ENCODE peak calls at places on chromosomes 11 and 22, in five cellular contexts. T, O, V, C and A are unnamed samples.
A peak's percentile ranks its signal among the peaks of the same experiment; 100 is the strongest.

GRCh38 chr11:65225284-65226102 is 36.3 kb upstream of the POLA2 start:
- DNase-seq in T (peak; percentile 77), O (no peak), V (peak; percentile 79), C (peak; percentile 47), A (no peak)

GRCh38 chr11:8810331-8811301 is 100.4 kb upstream of the AKIP1 start:
- DNase-seq in T (peak; percentile 82), O (no peak), V (peak; percentile 53), C (peak; percentile 63), A (no peak)

GRCh38 chr11:79648766-79649545 is 208.1 kb upstream of the TENM4 start:
- DNase-seq in T (no peak), O (no peak), V (no peak), C (no peak), A (no peak)

GRCh38 chr11:9574556-9574805 is 1.0 kb downstream of the WEE1 start:
- DNase-seq in T (no peak), O (no peak), V (no peak), C (no peak), A (no peak)

GRCh38 chr22:33038131-33038772 is 19.9 kb downstream of the SYN3 start:
- DNase-seq in T (no peak), O (no peak), V (no peak), C (no peak), A (no peak)

GRCh38 chr11:58731819-58732218 is at the start of gene GLYAT:
- DNase-seq in T (no peak), O (no peak), V (no peak), C (peak; percentile 11), A (no peak)

GRCh38 chr11:121418625-121419114 is 33.4 kb upstream of the SORL1 start:
- DNase-seq in T (no peak), O (no peak), V (no peak), C (no peak), A (peak; percentile 38)

GRCh38 chr22:37529652-37530345 is 10.6 kb upstream of the CARD10 start:
- DNase-seq in T (no peak), O (no peak), V (no peak), C (no peak), A (no peak)

GRCh38 chr11:79312591-79313267 is 128.1 kb downstream of the TENM4 start:
- DNase-seq in T (no peak), O (no peak), V (no peak), C (no peak), A (no peak)

GRCh38 chr22:43390166-43390565 is 21.6 kb upstream of the MPPED1 start:
- DNase-seq in T (no peak), O (no peak), V (no peak), C (no peak), A (no peak)

GRCh38 chr11:100525197-100525596 is 161.9 kb upstream of the ARHGAP42 start:
- DNase-seq in T (no peak), O (no peak), V (no peak), C (no peak), A (no peak)

GRCh38 chr11:25924586-25924985 is 407.3 kb upstream of the ANO3 start:
- DNase-seq in T (no peak), O (no peak), V (no peak), C (no peak), A (no peak)

GRCh38 chr11:98003606-98004371 is 1017.0 kb upstream of the CNTN5 start:
- DNase-seq in T (no peak), O (no peak), V (peak; percentile 17), C (no peak), A (no peak)

GRCh38 chr11:72814831-72815618 is 814 bp downstream of the ATG16L2 start:
- DNase-seq in T (no peak), O (peak; percentile 71), V (peak; percentile 52), C (peak; percentile 54), A (peak; percentile 70)

GRCh38 chr11:47376543-47377371 is 1.6 kb downstream of the SPI1 start:
- DNase-seq in T (no peak), O (no peak), V (peak; percentile 65), C (no peak), A (no peak)

GRCh38 chr11:64546600-64546999 is 44.4 kb upstream of the SLC22A12 start:
- DNase-seq in T (no peak), O (no peak), V (no peak), C (no peak), A (no peak)

GRCh38 chr11:40130427-40130826 is 1329.0 kb downstream of the LRRC4C start:
- DNase-seq in T (peak; percentile 47), O (no peak), V (no peak), C (no peak), A (peak; percentile 13)

GRCh38 chr22:48489551-48490512 is 1337.8 kb downstream of the BRD1 start:
- DNase-seq in T (peak; percentile 62), O (no peak), V (no peak), C (no peak), A (peak; percentile 51)

GRCh38 chr22:49760630-49761571 is 66.8 kb downstream of the BRD1 start:
- DNase-seq in T (no peak), O (no peak), V (no peak), C (no peak), A (no peak)

GRCh38 chr22:26845016-26845728 is 187.8 kb downstream of the MIAT start:
- DNase-seq in T (no peak), O (no peak), V (no peak), C (no peak), A (no peak)

GRCh38 chr22:49764151-49764581 is 63.5 kb downstream of the BRD1 start:
- DNase-seq in T (peak; percentile 47), O (no peak), V (no peak), C (no peak), A (no peak)

GRCh38 chr11:109644158-109644557 is 222.2 kb downstream of the C11orf87 start:
- DNase-seq in T (no peak), O (no peak), V (no peak), C (no peak), A (peak; percentile 6)

GRCh38 chr11:107699371-107700348 is 12.2 kb downstream of the SLN start:
- DNase-seq in T (no peak), O (no peak), V (no peak), C (no peak), A (no peak)

GRCh38 chr22:50581950-50582561 is 593 bp downstream of the CHKB start:
- DNase-seq in T (no peak), O (no peak), V (no peak), C (no peak), A (no peak)

GRCh38 chr11:68780829-68781228 is 29.5 kb upstream of the TESMIN start:
- DNase-seq in T (peak; percentile 89), O (peak; percentile 4), V (peak; percentile 89), C (no peak), A (no peak)

GRCh38 chr11:57499413-57499982 is 16.0 kb downstream of the SLC43A1 start:
- DNase-seq in T (peak; percentile 98), O (peak; percentile 61), V (peak; percentile 100), C (peak; percentile 84), A (peak; percentile 86)
- TF ChIP-seq JUND in T (no peak), O (no peak), V (peak; percentile 16), C (no peak), A (no peak)

GRCh38 chr11:126476256-126476970 is 120.9 kb downstream of the ST3GAL4 start:
- DNase-seq in T (no peak), O (no peak), V (no peak), C (no peak), A (no peak)

GRCh38 chr11:126478466-126478865 is 123.0 kb downstream of the ST3GAL4 start:
- DNase-seq in T (no peak), O (no peak), V (no peak), C (no peak), A (no peak)

GRCh38 chr11:126479178-126479930 is 123.9 kb downstream of the ST3GAL4 start:
- DNase-seq in T (no peak), O (no peak), V (no peak), C (no peak), A (no peak)

GRCh38 chr11:126476977-126477376 is 121.5 kb downstream of the ST3GAL4 start:
- DNase-seq in T (no peak), O (no peak), V (no peak), C (no peak), A (no peak)

DNA sequence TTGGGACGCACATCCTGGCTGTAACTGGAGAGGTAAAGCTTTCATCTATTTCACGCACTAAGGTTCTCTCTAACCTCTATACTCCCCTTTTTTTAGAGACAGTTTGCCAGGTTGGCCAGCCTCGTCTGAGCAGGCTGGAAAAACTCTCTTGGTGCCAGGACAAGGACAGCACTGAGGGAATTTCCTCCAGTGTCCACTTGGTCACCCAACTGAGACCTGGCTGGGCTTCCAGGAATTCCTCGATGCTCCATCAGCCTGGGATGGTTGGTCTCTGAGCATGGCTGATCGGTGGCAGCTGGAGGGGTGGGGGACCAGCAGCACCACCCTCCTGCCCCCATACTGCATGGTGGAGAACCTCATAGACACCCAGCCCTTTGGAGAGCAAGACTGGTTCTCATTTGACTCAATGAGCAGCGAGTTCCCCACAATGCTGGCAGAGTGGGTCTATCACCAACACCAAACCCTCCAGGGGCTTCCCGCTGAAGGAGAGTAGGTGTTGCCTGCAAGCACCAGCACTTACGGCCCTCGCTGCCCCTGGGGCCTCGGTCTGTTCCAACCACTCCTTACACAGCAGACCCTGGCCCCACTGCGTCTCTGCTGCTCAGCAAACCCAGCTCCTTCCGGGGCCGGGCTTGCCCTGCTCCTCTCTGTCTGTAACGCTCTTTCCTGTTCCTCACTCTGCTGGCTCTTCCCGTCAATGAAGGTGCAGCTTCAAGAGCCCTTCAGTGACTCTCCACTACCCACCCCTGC is 122.2 kb downstream of the ST3GAL4 start:
- DNase-seq in T (no peak), O (no peak), V (no peak), C (no peak), A (no peak)
- TF ChIP-seq JUND in T (no peak), O (no peak), V (no peak), C (no peak), A (no peak)

DNA sequence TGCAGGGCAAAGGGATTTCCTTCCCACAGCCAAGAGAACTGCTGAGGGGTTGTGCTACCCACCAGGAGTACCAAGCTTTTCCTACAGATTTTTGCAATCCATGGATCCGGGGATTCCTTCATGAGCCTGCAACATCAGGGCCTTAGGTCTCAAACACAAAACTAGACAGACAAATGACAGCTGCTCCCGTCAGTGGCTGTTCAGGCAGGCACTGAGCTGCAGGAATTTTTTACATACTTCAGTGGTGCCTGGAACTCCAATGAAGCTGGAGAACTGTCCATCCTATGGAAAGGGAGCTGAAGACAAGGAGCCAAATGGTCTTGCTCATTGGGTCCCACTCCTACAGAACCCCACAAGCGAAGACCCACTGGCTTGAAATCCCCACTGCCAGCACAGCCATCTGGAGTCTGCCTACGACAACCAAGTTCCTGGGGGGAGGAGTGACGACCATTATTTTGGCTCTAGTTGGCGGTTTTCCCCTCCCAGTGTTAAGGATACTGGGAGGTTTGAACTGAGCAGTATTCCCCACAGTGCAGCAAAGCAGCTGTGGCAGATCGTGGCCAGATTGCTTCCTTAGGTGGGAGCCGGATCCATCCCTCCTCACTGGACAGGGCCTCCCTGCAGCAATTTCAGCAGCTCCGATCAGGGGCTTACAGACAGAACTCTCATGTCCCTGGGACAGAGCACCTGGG is 157.6 kb upstream of the TMEM45B start:
- DNase-seq in T (no peak), O (no peak), V (no peak), C (no peak), A (no peak)
- TF ChIP-seq JUND in T (no peak), O (no peak), V (no peak), C (no peak), A (no peak)

GRCh38 chr11:125190549-125190948 is 26.0 kb downstream of the PKNOX2 start:
- DNase-seq in T (no peak), O (no peak), V (no peak), C (no peak), A (no peak)

GRCh38 chr11:125192194-125192593 is 27.6 kb downstream of the PKNOX2 start:
- DNase-seq in T (no peak), O (no peak), V (no peak), C (no peak), A (no peak)

GRCh38 chr11:125183641-125184040 is 19.1 kb downstream of the PKNOX2 start:
- DNase-seq in T (no peak), O (no peak), V (no peak), C (no peak), A (no peak)

GRCh38 chr11:125192717-125193116 is 28.2 kb downstream of the PKNOX2 start:
- DNase-seq in T (no peak), O (no peak), V (no peak), C (no peak), A (no peak)

GRCh38 chr11:125188021-125188420 is 23.5 kb downstream of the PKNOX2 start:
- DNase-seq in T (no peak), O (no peak), V (no peak), C (no peak), A (no peak)
- TF ChIP-seq JUND in T (no peak), O (no peak), V (no peak), C (no peak), A (no peak)